ENCODE peak calls at places on chromosomes 16 and 17, in seven cellular contexts. One of them, this sample, is unnamed.

GRCh38 chr16:78129349-78129748 is 29.9 kb downstream of the WWOX start:
- DNase-seq in NCI-H524: no peak
- DNase-seq in NCI-H2029: no peak
- DNase-seq in NCI-H1092 treated with DMSO at 0.1 percent for 48 hours: no peak
- DNase-seq in COR-L47: no peak
- DNase-seq in stimulated activated CD8-positive, alpha-beta memory T cell treated with anti-CD3 and anti-CD28 coated beads, Interleukin-4, amount 100 ng/mL, for 4 hours: no peak
- DNase-seq in cardiac muscle cell: no peak
- DNase-seq in this sample: no peak

GRCh38 chr17:58452738-58453137 is 35.4 kb upstream of the RNF43 start:
- DNase-seq in NCI-H524: no peak
- DNase-seq in NCI-H2029: no peak
- DNase-seq in NCI-H1092 treated with DMSO at 0.1 percent for 48 hours: no peak
- DNase-seq in COR-L47: no peak
- DNase-seq in stimulated activated CD8-positive, alpha-beta memory T cell treated with anti-CD3 and anti-CD28 coated beads, Interleukin-4, amount 100 ng/mL, for 4 hours: no peak
- DNase-seq in cardiac muscle cell: peak; percentile 6
- DNase-seq in this sample: no peak

GRCh38 chr16:15592324-15592723 is 50.6 kb downstream of the MARF1 start:
- DNase-seq in NCI-H524: no peak
- DNase-seq in NCI-H2029: no peak
- DNase-seq in NCI-H1092 treated with DMSO at 0.1 percent for 48 hours: no peak
- DNase-seq in COR-L47: no peak
- DNase-seq in stimulated activated CD8-positive, alpha-beta memory T cell treated with anti-CD3 and anti-CD28 coated beads, Interleukin-4, amount 100 ng/mL, for 4 hours: no peak
- DNase-seq in cardiac muscle cell: no peak
- DNase-seq in this sample: no peak

GRCh38 chr16:46736695-46737094 is 11.4 kb downstream of the MYLK3 start:
- DNase-seq in NCI-H524: no peak
- DNase-seq in NCI-H2029: no peak
- DNase-seq in NCI-H1092 treated with DMSO at 0.1 percent for 48 hours: no peak
- DNase-seq in COR-L47: no peak
- DNase-seq in stimulated activated CD8-positive, alpha-beta memory T cell treated with anti-CD3 and anti-CD28 coated beads, Interleukin-4, amount 100 ng/mL, for 4 hours: no peak
- DNase-seq in cardiac muscle cell: peak; percentile 43
- DNase-seq in this sample: peak; percentile 73

GRCh38 chr17:36608794-36609497 is 7.6 kb downstream of the MRM1 start:
- DNase-seq in NCI-H524: peak; percentile 85
- DNase-seq in NCI-H2029: peak; percentile 64
- DNase-seq in NCI-H1092 treated with DMSO at 0.1 percent for 48 hours: peak; percentile 77
- DNase-seq in COR-L47: peak; percentile 82
- DNase-seq in stimulated activated CD8-positive, alpha-beta memory T cell treated with anti-CD3 and anti-CD28 coated beads, Interleukin-4, amount 100 ng/mL, for 4 hours: no peak
- DNase-seq in cardiac muscle cell: peak; percentile 77
- DNase-seq in this sample: peak; percentile 95

GRCh38 chr16:2095315-2095853 is 40.3 kb downstream of the PKD1 start:
- DNase-seq in NCI-H524: no peak
- DNase-seq in NCI-H2029: no peak
- DNase-seq in NCI-H1092 treated with DMSO at 0.1 percent for 48 hours: no peak
- DNase-seq in COR-L47: no peak
- DNase-seq in stimulated activated CD8-positive, alpha-beta memory T cell treated with anti-CD3 and anti-CD28 coated beads, Interleukin-4, amount 100 ng/mL, for 4 hours: no peak
- DNase-seq in cardiac muscle cell: no peak
- DNase-seq in this sample: peak; percentile 100

GRCh38 chr16:65991149-65991701 is 375.3 kb upstream of the CDH5 start:
- DNase-seq in NCI-H524: no peak
- DNase-seq in NCI-H2029: no peak
- DNase-seq in NCI-H1092 treated with DMSO at 0.1 percent for 48 hours: no peak
- DNase-seq in COR-L47: no peak
- DNase-seq in stimulated activated CD8-positive, alpha-beta memory T cell treated with anti-CD3 and anti-CD28 coated beads, Interleukin-4, amount 100 ng/mL, for 4 hours: no peak
- DNase-seq in cardiac muscle cell: no peak
- DNase-seq in this sample: no peak

GRCh38 chr16:9091867-9092281 is 430 bp downstream of the HAPSTR1 start:
- DNase-seq in NCI-H524: no peak
- DNase-seq in NCI-H2029: no peak
- DNase-seq in NCI-H1092 treated with DMSO at 0.1 percent for 48 hours: peak; percentile 29
- DNase-seq in COR-L47: no peak
- DNase-seq in stimulated activated CD8-positive, alpha-beta memory T cell treated with anti-CD3 and anti-CD28 coated beads, Interleukin-4, amount 100 ng/mL, for 4 hours: no peak
- DNase-seq in cardiac muscle cell: peak; percentile 47
- DNase-seq in this sample: peak; percentile 88

GRCh38 chr17:628507-628941 is 86.1 kb downstream of the VPS53 start:
- DNase-seq in NCI-H524: no peak
- DNase-seq in NCI-H2029: no peak
- DNase-seq in NCI-H1092 treated with DMSO at 0.1 percent for 48 hours: no peak
- DNase-seq in COR-L47: no peak
- DNase-seq in stimulated activated CD8-positive, alpha-beta memory T cell treated with anti-CD3 and anti-CD28 coated beads, Interleukin-4, amount 100 ng/mL, for 4 hours: no peak
- DNase-seq in cardiac muscle cell: peak; percentile 21
- DNase-seq in this sample: no peak

GRCh38 chr17:78174870-78175642 is 6.7 kb downstream of the SYNGR2 start:
- DNase-seq in NCI-H524: peak; percentile 97
- DNase-seq in NCI-H2029: peak; percentile 86
- DNase-seq in NCI-H1092 treated with DMSO at 0.1 percent for 48 hours: peak; percentile 44
- DNase-seq in COR-L47: no peak
- DNase-seq in stimulated activated CD8-positive, alpha-beta memory T cell treated with anti-CD3 and anti-CD28 coated beads, Interleukin-4, amount 100 ng/mL, for 4 hours: no peak
- DNase-seq in cardiac muscle cell: no peak
- DNase-seq in this sample: peak; percentile 69

GRCh38 chr16:68436581-68436980 is 11.7 kb downstream of the SMPD3 start:
- DNase-seq in NCI-H524: no peak
- DNase-seq in NCI-H2029: no peak
- DNase-seq in NCI-H1092 treated with DMSO at 0.1 percent for 48 hours: no peak
- DNase-seq in COR-L47: no peak
- DNase-seq in stimulated activated CD8-positive, alpha-beta memory T cell treated with anti-CD3 and anti-CD28 coated beads, Interleukin-4, amount 100 ng/mL, for 4 hours: no peak
- DNase-seq in cardiac muscle cell: no peak
- DNase-seq in this sample: no peak

GRCh38 chr16:11201498-11202259 is 54.3 kb downstream of the SOCS1 start:
- DNase-seq in NCI-H524: no peak
- DNase-seq in NCI-H2029: no peak
- DNase-seq in NCI-H1092 treated with DMSO at 0.1 percent for 48 hours: no peak
- DNase-seq in COR-L47: no peak
- DNase-seq in stimulated activated CD8-positive, alpha-beta memory T cell treated with anti-CD3 and anti-CD28 coated beads, Interleukin-4, amount 100 ng/mL, for 4 hours: no peak
- DNase-seq in cardiac muscle cell: peak; percentile 72
- DNase-seq in this sample: peak; percentile 96

GRCh38 chr17:45284176-45285140 is 22.6 kb upstream of the SPATA32 start:
- DNase-seq in NCI-H524: no peak
- DNase-seq in NCI-H2029: no peak
- DNase-seq in NCI-H1092 treated with DMSO at 0.1 percent for 48 hours: no peak
- DNase-seq in COR-L47: no peak
- DNase-seq in stimulated activated CD8-positive, alpha-beta memory T cell treated with anti-CD3 and anti-CD28 coated beads, Interleukin-4, amount 100 ng/mL, for 4 hours: no peak
- DNase-seq in cardiac muscle cell: no peak
- DNase-seq in this sample: peak; percentile 44

GRCh38 chr16:20348365-20349185 is 3.9 kb downstream of the UMOD start:
- DNase-seq in NCI-H524: no peak
- DNase-seq in NCI-H2029: peak; percentile 65
- DNase-seq in NCI-H1092 treated with DMSO at 0.1 percent for 48 hours: peak; percentile 48
- DNase-seq in COR-L47: no peak
- DNase-seq in stimulated activated CD8-positive, alpha-beta memory T cell treated with anti-CD3 and anti-CD28 coated beads, Interleukin-4, amount 100 ng/mL, for 4 hours: no peak
- DNase-seq in cardiac muscle cell: peak; percentile 1
- DNase-seq in this sample: no peak

GRCh38 chr17:63356275-63356905 is 89.7 kb downstream of the CYB561 start:
- DNase-seq in NCI-H524: no peak
- DNase-seq in NCI-H2029: no peak
- DNase-seq in NCI-H1092 treated with DMSO at 0.1 percent for 48 hours: no peak
- DNase-seq in COR-L47: no peak
- DNase-seq in stimulated activated CD8-positive, alpha-beta memory T cell treated with anti-CD3 and anti-CD28 coated beads, Interleukin-4, amount 100 ng/mL, for 4 hours: no peak
- DNase-seq in cardiac muscle cell: peak; percentile 79
- DNase-seq in this sample: peak; percentile 62

GRCh38 chr16:63938661-63939060 is 1183.2 kb downstream of the CDH11 start:
- DNase-seq in NCI-H524: no peak
- DNase-seq in NCI-H2029: no peak
- DNase-seq in NCI-H1092 treated with DMSO at 0.1 percent for 48 hours: no peak
- DNase-seq in COR-L47: no peak
- DNase-seq in stimulated activated CD8-positive, alpha-beta memory T cell treated with anti-CD3 and anti-CD28 coated beads, Interleukin-4, amount 100 ng/mL, for 4 hours: no peak
- DNase-seq in cardiac muscle cell: peak; percentile 3
- DNase-seq in this sample: no peak

GRCh38 chr16:11681977-11682654 is 13.9 kb downstream of the SNN start:
- DNase-seq in NCI-H524: peak; percentile 71
- DNase-seq in NCI-H2029: no peak
- DNase-seq in NCI-H1092 treated with DMSO at 0.1 percent for 48 hours: no peak
- DNase-seq in COR-L47: no peak
- DNase-seq in stimulated activated CD8-positive, alpha-beta memory T cell treated with anti-CD3 and anti-CD28 coated beads, Interleukin-4, amount 100 ng/mL, for 4 hours: no peak
- DNase-seq in cardiac muscle cell: no peak
- DNase-seq in this sample: no peak

GRCh38 chr17:1271441-1271840 is 1.2 kb downstream of the BHLHA9 start:
- DNase-seq in NCI-H524: no peak
- DNase-seq in NCI-H2029: no peak
- DNase-seq in NCI-H1092 treated with DMSO at 0.1 percent for 48 hours: no peak
- DNase-seq in COR-L47: no peak
- DNase-seq in stimulated activated CD8-positive, alpha-beta memory T cell treated with anti-CD3 and anti-CD28 coated beads, Interleukin-4, amount 100 ng/mL, for 4 hours: no peak
- DNase-seq in cardiac muscle cell: no peak
- DNase-seq in this sample: peak; percentile 45

GRCh38 chr17:1275962-1276736 is 3.3 kb upstream of the TRARG1 start:
- DNase-seq in NCI-H524: no peak
- DNase-seq in NCI-H2029: no peak
- DNase-seq in NCI-H1092 treated with DMSO at 0.1 percent for 48 hours: peak; percentile 9
- DNase-seq in COR-L47: no peak
- DNase-seq in stimulated activated CD8-positive, alpha-beta memory T cell treated with anti-CD3 and anti-CD28 coated beads, Interleukin-4, amount 100 ng/mL, for 4 hours: peak; percentile 54
- DNase-seq in cardiac muscle cell: peak; percentile 59
- DNase-seq in this sample: peak; percentile 94

GRCh38 chr17:42337442-42337841 is 49.1 kb downstream of the STAT5A start:
- DNase-seq in NCI-H524: no peak
- DNase-seq in NCI-H2029: no peak
- DNase-seq in NCI-H1092 treated with DMSO at 0.1 percent for 48 hours: no peak
- DNase-seq in COR-L47: no peak
- DNase-seq in stimulated activated CD8-positive, alpha-beta memory T cell treated with anti-CD3 and anti-CD28 coated beads, Interleukin-4, amount 100 ng/mL, for 4 hours: peak; percentile 12
- DNase-seq in cardiac muscle cell: no peak
- DNase-seq in this sample: peak; percentile 75

GRCh38 chr17:76200354-76200753 is 39.9 kb downstream of the RNF157 start:
- DNase-seq in NCI-H524: no peak
- DNase-seq in NCI-H2029: no peak
- DNase-seq in NCI-H1092 treated with DMSO at 0.1 percent for 48 hours: no peak
- DNase-seq in COR-L47: no peak
- DNase-seq in stimulated activated CD8-positive, alpha-beta memory T cell treated with anti-CD3 and anti-CD28 coated beads, Interleukin-4, amount 100 ng/mL, for 4 hours: no peak
- DNase-seq in cardiac muscle cell: no peak
- DNase-seq in this sample: no peak

GRCh38 chr17:12180644-12181261 is 160.1 kb downstream of the MAP2K4 start:
- DNase-seq in NCI-H524: no peak
- DNase-seq in NCI-H2029: peak; percentile 1
- DNase-seq in NCI-H1092 treated with DMSO at 0.1 percent for 48 hours: no peak
- DNase-seq in COR-L47: no peak
- DNase-seq in stimulated activated CD8-positive, alpha-beta memory T cell treated with anti-CD3 and anti-CD28 coated beads, Interleukin-4, amount 100 ng/mL, for 4 hours: no peak
- DNase-seq in cardiac muscle cell: peak; percentile 71
- DNase-seq in this sample: peak; percentile 68